ENCODE peak calls at places on chromosomes 11 and 22, in four cellular contexts. One of them, this sample, is unnamed.
A peak's percentile ranks its signal among the peaks of the same experiment; 100 is the strongest.

GRCh38 chr11:85316967-85317366 is 310.2 kb downstream of the DLG2 start:
- DNase-seq in astrocyte of the spinal cord: no peak
- DNase-seq in GM23338: no peak
- DNase-seq in breast epithelium: no peak
- DNase-seq in this sample: no peak

GRCh38 chr11:47551086-47551485 is 1.8 kb downstream of the CELF1 start:
- DNase-seq in GM23338: peak; percentile 62
- DNase-seq in astrocyte of the spinal cord: no peak
- DNase-seq in breast epithelium: no peak
- DNase-seq in this sample: peak; percentile 44

GRCh38 chr22:31089101-31090100 is 8.3 kb downstream of the SMTN start:
- DNase-seq in breast epithelium: no peak
- DNase-seq in GM23338: peak; percentile 59
- DNase-seq in astrocyte of the spinal cord: peak; percentile 20
- DNase-seq in this sample: no peak

GRCh38 chr11:19907839-19908238 is 195.2 kb downstream of the NAV2 start:
- DNase-seq in breast epithelium: no peak
- DNase-seq in astrocyte of the spinal cord: no peak
- DNase-seq in GM23338: no peak
- DNase-seq in this sample: peak; percentile 22

GRCh38 chr11:119952441-119952840 is 185.5 kb downstream of the TRIM29 start:
- DNase-seq in astrocyte of the spinal cord: no peak
- DNase-seq in breast epithelium: no peak
- DNase-seq in GM23338: peak; percentile 44
- DNase-seq in this sample: no peak

GRCh38 chr22:22573047-22573889 is 14.2 kb upstream of the PRAME start:
- DNase-seq in GM23338: no peak
- DNase-seq in astrocyte of the spinal cord: no peak
- DNase-seq in breast epithelium: no peak
- DNase-seq in this sample: no peak

GRCh38 chr11:131666617-131667016 is 296.2 kb downstream of the NTM start:
- DNase-seq in astrocyte of the spinal cord: peak; percentile 66
- DNase-seq in breast epithelium: no peak
- DNase-seq in GM23338: no peak
- DNase-seq in this sample: peak; percentile 78

GRCh38 chr11:27385245-27385644 is 22.2 kb upstream of the CCDC34 start:
- DNase-seq in astrocyte of the spinal cord: peak; percentile 85
- DNase-seq in GM23338: no peak
- DNase-seq in breast epithelium: no peak
- DNase-seq in this sample: peak; percentile 89

GRCh38 chr22:49561338-49561737 is 266.3 kb downstream of the BRD1 start:
- DNase-seq in GM23338: no peak
- DNase-seq in astrocyte of the spinal cord: no peak
- DNase-seq in breast epithelium: no peak
- DNase-seq in this sample: no peak

GRCh38 chr11:29310016-29310415 is 706.8 kb downstream of the KCNA4 start:
- DNase-seq in breast epithelium: no peak
- DNase-seq in astrocyte of the spinal cord: peak; percentile 89
- DNase-seq in GM23338: no peak
- DNase-seq in this sample: peak; percentile 76

GRCh38 chr11:117384045-117384444 is 56.4 kb downstream of the CEP164 start:
- DNase-seq in breast epithelium: no peak
- DNase-seq in astrocyte of the spinal cord: peak; percentile 68
- DNase-seq in GM23338: no peak
- DNase-seq in this sample: peak; percentile 86

GRCh38 chr11:6817668-6818067 is 18.2 kb upstream of the OR6A2 start:
- DNase-seq in GM23338: peak; percentile 70
- DNase-seq in breast epithelium: no peak
- DNase-seq in astrocyte of the spinal cord: no peak
- DNase-seq in this sample: no peak

GRCh38 chr11:115423728-115424459 is 80.3 kb downstream of the CADM1 start:
- DNase-seq in astrocyte of the spinal cord: no peak
- DNase-seq in GM23338: peak; percentile 56
- DNase-seq in breast epithelium: no peak
- DNase-seq in this sample: no peak

GRCh38 chr11:119356349-119357031 is 10.0 kb upstream of the MFRP start:
- DNase-seq in astrocyte of the spinal cord: peak; percentile 74
- DNase-seq in GM23338: peak; percentile 97
- DNase-seq in breast epithelium: peak; percentile 75
- DNase-seq in this sample: peak; percentile 65

GRCh38 chr11:122100222-122101080 is 15.6 kb downstream of the BLID start:
- DNase-seq in GM23338: peak; percentile 74
- DNase-seq in breast epithelium: peak; percentile 61
- DNase-seq in astrocyte of the spinal cord: peak; percentile 80
- DNase-seq in this sample: peak; percentile 86

GRCh38 chr22:32020117-32020516 is 22.9 kb upstream of the SLC5A1 start:
- DNase-seq in GM23338: no peak
- DNase-seq in astrocyte of the spinal cord: peak; percentile 82
- DNase-seq in breast epithelium: no peak
- DNase-seq in this sample: peak; percentile 54

GRCh38 chr11:4881860-4882500 is at the start of gene OR51T1:
- DNase-seq in astrocyte of the spinal cord: peak; percentile 71
- DNase-seq in breast epithelium: no peak
- DNase-seq in GM23338: no peak
- DNase-seq in this sample: peak; percentile 3

GRCh38 chr11:443542-444199 is 1.9 kb upstream of the ANO9 start:
- DNase-seq in astrocyte of the spinal cord: peak; percentile 45
- DNase-seq in GM23338: peak; percentile 43
- DNase-seq in breast epithelium: no peak
- DNase-seq in this sample: peak; percentile 41

GRCh38 chr11:122656631-122657101 is 1.1 kb downstream of the UBASH3B start:
- DNase-seq in astrocyte of the spinal cord: peak; percentile 51
- DNase-seq in breast epithelium: peak; percentile 24
- DNase-seq in GM23338: peak; percentile 63
- DNase-seq in this sample: no peak

GRCh38 chr11:117618956-117619355 is 178.1 kb downstream of the DSCAML1 start:
- DNase-seq in GM23338: peak; percentile 82
- DNase-seq in breast epithelium: no peak
- DNase-seq in astrocyte of the spinal cord: no peak
- DNase-seq in this sample: no peak

GRCh38 chr22:22713416-22713815 is 69.0 kb downstream of the GGTLC2 start:
- DNase-seq in breast epithelium: no peak
- DNase-seq in GM23338: no peak
- DNase-seq in astrocyte of the spinal cord: no peak
- DNase-seq in this sample: no peak

GRCh38 chr11:14021738-14022137 is 59.2 kb downstream of the SPON1 start:
- DNase-seq in GM23338: no peak
- DNase-seq in breast epithelium: no peak
- DNase-seq in astrocyte of the spinal cord: no peak
- DNase-seq in this sample: no peak

GRCh38 chr11:100902454-100903141 is 215.5 kb downstream of the ARHGAP42 start:
- DNase-seq in GM23338: no peak
- DNase-seq in astrocyte of the spinal cord: no peak
- DNase-seq in breast epithelium: peak; percentile 71
- DNase-seq in this sample: no peak

GRCh38 chr11:7511405-7511804 is 2.4 kb upstream of the PPFIBP2 start:
- DNase-seq in astrocyte of the spinal cord: no peak
- DNase-seq in GM23338: no peak
- DNase-seq in breast epithelium: peak; percentile 81
- DNase-seq in this sample: no peak

GRCh38 chr11:42770444-42771065 is 541.2 kb upstream of the API5 start:
- DNase-seq in astrocyte of the spinal cord: no peak
- DNase-seq in breast epithelium: no peak
- DNase-seq in GM23338: peak; percentile 48
- DNase-seq in this sample: peak; percentile 26

GRCh38 chr22:23534851-23535717 is 45.0 kb downstream of the IGLL1 start:
- DNase-seq in breast epithelium: no peak
- DNase-seq in astrocyte of the spinal cord: no peak
- DNase-seq in GM23338: no peak
- DNase-seq in this sample: no peak

GRCh38 chr11:88042238-88043032 is 132.8 kb downstream of the RAB38 start:
- DNase-seq in breast epithelium: no peak
- DNase-seq in astrocyte of the spinal cord: no peak
- DNase-seq in GM23338: no peak
- DNase-seq in this sample: no peak

GRCh38 chr11:80899381-80899780 is 1458.6 kb upstream of the TENM4 start:
- DNase-seq in astrocyte of the spinal cord: no peak
- DNase-seq in breast epithelium: no peak
- DNase-seq in GM23338: no peak
- DNase-seq in this sample: peak; percentile 1

GRCh38 chr11:128195057-128195751 is 392.2 kb downstream of the ETS1 start:
- DNase-seq in GM23338: no peak
- DNase-seq in astrocyte of the spinal cord: no peak
- DNase-seq in breast epithelium: no peak
- DNase-seq in this sample: peak; percentile 56

GRCh38 chr11:102347526-102348331 is 715 bp downstream of the BIRC2 start:
- DNase-seq in GM23338: no peak
- DNase-seq in astrocyte of the spinal cord: peak; percentile 50
- DNase-seq in breast epithelium: no peak
- DNase-seq in this sample: peak; percentile 30

GRCh38 chr11:59899532-59899931 is 20.9 kb downstream of the OOSP3 start:
- DNase-seq in GM23338: peak; percentile 27
- DNase-seq in astrocyte of the spinal cord: no peak
- DNase-seq in breast epithelium: no peak
- DNase-seq in this sample: no peak

GRCh38 chr11:65301491-65302329 is 13.0 kb upstream of the CDC42EP2 start:
- DNase-seq in astrocyte of the spinal cord: no peak
- DNase-seq in breast epithelium: no peak
- DNase-seq in GM23338: peak; percentile 79
- DNase-seq in this sample: no peak

DNA sequence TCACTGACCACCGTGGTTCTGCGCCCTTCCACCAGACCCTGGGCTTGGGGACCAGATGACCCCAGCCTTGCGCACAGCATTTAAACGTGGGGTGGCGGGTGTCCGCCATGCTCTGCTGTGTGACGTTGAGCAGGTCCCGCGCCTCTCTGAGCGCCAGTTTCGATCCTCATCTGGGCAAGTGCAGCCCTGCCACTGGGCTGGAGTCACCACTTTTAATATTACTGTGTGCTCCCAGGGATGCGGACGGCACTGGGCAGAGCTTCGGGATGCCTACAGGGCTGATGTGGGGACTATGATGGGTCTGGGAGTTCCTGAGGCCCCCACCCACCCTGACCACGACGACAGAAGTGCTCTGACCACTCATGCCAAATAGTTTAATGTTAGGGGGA is 1.2 kb upstream of the NUDT8 start:
- DNase-seq in GM23338: no peak
- DNase-seq in astrocyte of the spinal cord: no peak
- DNase-seq in breast epithelium: no peak
- DNase-seq in this sample: no peak
- TF ChIP-seq CTCF in GM23338: no peak
- TF ChIP-seq CTCF in astrocyte of the spinal cord: no peak
- TF ChIP-seq CTCF in breast epithelium: no peak
- TF ChIP-seq CTCF in this sample: no peak

GRCh38 chr11:76207642-76208378 is 1.5 kb upstream of the WNT11 start:
- DNase-seq in breast epithelium: peak; percentile 52
- DNase-seq in astrocyte of the spinal cord: peak; percentile 72
- DNase-seq in GM23338: peak; percentile 87
- DNase-seq in this sample: peak; percentile 71
- TF ChIP-seq CTCF in breast epithelium: peak; percentile 83
- TF ChIP-seq CTCF in astrocyte of the spinal cord: peak; percentile 88
- TF ChIP-seq CTCF in GM23338: peak; percentile 86
- TF ChIP-seq CTCF in this sample: peak; percentile 63

GRCh38 chr11:95089620-95090542 is at the start of gene ENDOD1:
- DNase-seq in astrocyte of the spinal cord: peak; percentile 80
- DNase-seq in GM23338: peak; percentile 90
- DNase-seq in breast epithelium: peak; percentile 72
- DNase-seq in this sample: peak; percentile 83
- TF ChIP-seq CTCF in astrocyte of the spinal cord: peak; percentile 3
- TF ChIP-seq CTCF in GM23338: no peak
- TF ChIP-seq CTCF in breast epithelium: no peak
- TF ChIP-seq CTCF in this sample: no peak

GRCh38 chr11:96384156-96384555 is 5.6 kb downstream of the CCDC82 start:
- DNase-seq in GM23338: no peak
- DNase-seq in astrocyte of the spinal cord: no peak
- DNase-seq in breast epithelium: no peak
- DNase-seq in this sample: no peak
- TF ChIP-seq CTCF in GM23338: no peak
- TF ChIP-seq CTCF in astrocyte of the spinal cord: no peak
- TF ChIP-seq CTCF in breast epithelium: no peak
- TF ChIP-seq CTCF in this sample: no peak

DNA sequence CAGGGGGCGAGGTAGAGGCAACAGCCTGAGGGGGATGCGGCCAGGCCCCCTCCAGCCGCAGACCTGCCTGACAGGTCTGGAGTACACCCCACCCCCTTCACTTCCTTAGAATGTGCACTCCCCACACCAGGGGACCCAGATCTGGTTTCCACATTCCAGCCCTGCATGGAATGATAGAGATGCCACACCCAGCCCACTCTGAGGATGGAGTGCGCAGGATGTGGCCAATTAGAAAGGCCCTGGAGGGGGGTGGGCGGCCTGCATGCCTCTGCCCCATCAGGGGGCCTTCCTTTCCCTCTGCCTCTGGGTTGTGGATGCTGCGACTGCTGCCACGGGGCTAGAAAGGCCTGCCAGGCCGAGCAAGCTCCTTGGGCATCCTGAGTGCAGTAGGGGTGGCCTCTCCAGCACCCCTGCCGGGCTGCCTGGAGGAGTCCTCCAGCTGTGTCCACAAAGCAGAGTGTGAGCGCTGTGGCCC is 28.2 kb upstream of the MGAT3 start:
- DNase-seq in breast epithelium: no peak
- DNase-seq in astrocyte of the spinal cord: peak; percentile 87
- DNase-seq in GM23338: peak; percentile 98
- DNase-seq in this sample: no peak
- TF ChIP-seq CTCF in breast epithelium: no peak
- TF ChIP-seq CTCF in astrocyte of the spinal cord: no peak
- TF ChIP-seq CTCF in GM23338: no peak
- TF ChIP-seq CTCF in this sample: no peak

DNA sequence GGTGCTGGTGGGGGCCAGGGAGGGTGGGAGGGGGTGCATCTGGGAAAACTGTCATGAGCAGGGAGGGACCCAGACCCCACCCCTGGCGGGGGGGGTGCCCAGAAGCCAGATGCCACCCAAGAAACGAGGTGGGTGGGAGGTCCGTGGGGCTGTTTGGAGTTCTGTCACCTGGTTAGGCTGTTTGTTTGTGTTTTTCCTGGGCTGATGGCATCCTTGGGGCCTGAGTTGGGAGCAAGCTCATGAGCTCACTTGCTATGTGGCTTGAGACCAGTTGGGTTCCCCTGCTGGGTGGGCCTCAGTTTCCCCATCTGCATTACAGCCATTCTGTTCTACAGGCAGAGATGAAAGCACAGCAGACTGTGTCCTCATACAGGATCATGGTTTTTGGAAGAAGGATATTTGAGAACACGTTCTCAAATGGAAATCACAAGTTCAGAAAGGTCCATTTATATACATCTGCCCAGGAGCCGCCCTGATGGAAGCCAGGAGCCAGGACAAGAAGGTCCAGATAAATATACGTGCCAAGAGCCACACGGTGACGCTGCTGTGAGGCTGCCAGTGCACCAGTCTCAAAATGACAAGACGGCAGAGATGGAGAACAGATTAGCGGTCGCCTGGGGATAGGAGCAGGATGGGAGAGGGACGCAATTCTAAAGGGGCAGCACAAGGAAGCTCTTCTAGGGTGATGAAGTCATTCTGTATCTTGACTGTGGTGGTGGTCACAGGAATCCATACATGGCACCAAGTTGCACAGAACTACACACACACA is 312.9 kb downstream of the MN1 start:
- DNase-seq in astrocyte of the spinal cord: no peak
- DNase-seq in GM23338: no peak
- DNase-seq in breast epithelium: no peak
- DNase-seq in this sample: no peak
- TF ChIP-seq CTCF in astrocyte of the spinal cord: no peak
- TF ChIP-seq CTCF in GM23338: no peak
- TF ChIP-seq CTCF in breast epithelium: no peak
- TF ChIP-seq CTCF in this sample: no peak

This sample was measured in AG10803.